ENCODE peak calls at places on chromosomes 2 and 18, in five cellular contexts. H is AG09319, W is Peyer's patch, V is AG10803, N is sigmoid colon. O is an unnamed sample.

GRCh38 chr18:2787225-2787624 is 59.6 kb upstream of the EMILIN2 start:
- DNase-seq in H (no peak), W (no peak), V (no peak), N (no peak), O (no peak)

GRCh38 chr2:71578665-71579371 is 125.5 kb downstream of the DYSF start:
- DNase-seq in H (peak; percentile 8), W (no peak), V (peak; percentile 59), N (peak; percentile 82), O (no peak)

GRCh38 chr2:17309741-17310339 is 208.4 kb downstream of the RAD51AP2 start:
- DNase-seq in H (peak; percentile 7), W (no peak), V (peak; percentile 42), N (no peak), O (no peak)

GRCh38 chr2:214542251-214542650 is 131.4 kb downstream of the VWC2L start:
- DNase-seq in H (no peak), W (no peak), V (no peak), N (no peak), O (no peak)

GRCh38 chr2:152618188-152618564 is 99.1 kb downstream of the PRPF40A start:
- DNase-seq in H (no peak), W (no peak), V (no peak), N (no peak), O (no peak)

GRCh38 chr2:129819855-129820254 is 159.6 kb upstream of the RAB6C start:
- DNase-seq in H (no peak), W (no peak), V (no peak), N (no peak), O (no peak)

GRCh38 chr18:56565596-56566355 is 72.6 kb downstream of the TXNL1 start:
- DNase-seq in H (peak; percentile 91), W (no peak), V (peak; percentile 99), N (no peak), O (peak; percentile 72)

GRCh38 chr2:228731517-228731916 is 539.6 kb downstream of the PID1 start:
- DNase-seq in H (peak; percentile 12), W (no peak), V (peak; percentile 91), N (peak; percentile 72), O (peak; percentile 8)

GRCh38 chr18:36706313-36706881 is 122.4 kb downstream of the TPGS2 start:
- DNase-seq in H (no peak), W (no peak), V (peak; percentile 76), N (no peak), O (no peak)

GRCh38 chr2:27322301-27322765 is 564 bp downstream of the MPV17 start:
- DNase-seq in H (no peak), W (peak; percentile 54), V (peak; percentile 17), N (no peak), O (no peak)

GRCh38 chr2:217943379-217944321 is 59.1 kb downstream of the TNS1 start:
- DNase-seq in H (no peak), W (peak; percentile 66), V (peak; percentile 62), N (peak; percentile 96), O (no peak)

GRCh38 chr2:123566291-123566946 is 458.7 kb upstream of the CNTNAP5 start:
- DNase-seq in H (no peak), W (no peak), V (no peak), N (no peak), O (no peak)

GRCh38 chr2:135663148-135663700 is 78.4 kb upstream of the UBXN4 start:
- DNase-seq in H (no peak), W (no peak), V (no peak), N (no peak), O (no peak)

GRCh38 chr2:121748202-121748601 is 7.2 kb upstream of the TSN start:
- DNase-seq in H (peak; percentile 10), W (no peak), V (peak; percentile 52), N (no peak), O (peak; percentile 10)

GRCh38 chr2:239087041-239087710 is 239.3 kb downstream of the TWIST2 start:
- DNase-seq in H (no peak), W (no peak), V (peak; percentile 3), N (no peak), O (no peak)

DNA sequence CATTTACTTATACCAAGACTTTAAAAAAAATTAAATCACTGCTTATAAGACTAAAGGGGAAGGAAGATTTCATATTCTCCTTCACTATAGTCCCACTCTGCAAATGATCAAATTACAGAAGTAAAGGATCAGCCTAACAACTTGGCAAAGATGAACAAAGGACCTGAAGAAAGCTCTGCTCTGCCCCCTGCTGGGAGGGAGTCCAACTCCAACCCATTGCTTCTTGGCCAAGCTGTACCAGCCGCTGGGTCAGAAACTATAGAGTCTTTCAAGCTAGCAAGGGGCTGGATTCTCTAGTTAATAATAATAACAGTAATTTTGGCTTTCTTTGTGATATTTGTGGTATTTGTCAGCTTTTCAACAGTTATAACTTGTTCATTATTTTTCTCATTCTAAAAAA is 927.0 kb upstream of the CRIM1 start:
- DNase-seq in H (no peak), W (no peak), V (no peak), N (no peak), O (no peak)
- TF ChIP-seq CTCF in H (no peak), W (peak; percentile 14), V (peak; percentile 4), N (no peak), O (peak; percentile 34)

GRCh38 chr18:7980136-7980535 is 413.0 kb downstream of the PTPRM start:
- DNase-seq in H (no peak), W (no peak), V (no peak), N (no peak), O (no peak)
- TF ChIP-seq CTCF in H (no peak), W (peak; percentile 10), V (no peak), N (no peak), O (peak; percentile 7)

GRCh38 chr2:28419003-28419704 is 26.5 kb downstream of the FOSL2 start:
- DNase-seq in H (no peak), W (no peak), V (no peak), N (no peak), O (no peak)
- TF ChIP-seq CTCF in H (no peak), W (peak; percentile 4), V (no peak), N (no peak), O (no peak)

GRCh38 chr2:13584020-13584419 is 867.3 kb downstream of the TRIB2 start:
- DNase-seq in H (no peak), W (no peak), V (no peak), N (no peak), O (no peak)

GRCh38 chr2:13578547-13578946 is 861.8 kb downstream of the TRIB2 start:
- DNase-seq in H (no peak), W (no peak), V (no peak), N (no peak), O (no peak)

GRCh38 chr2:13583609-13584008 is 866.9 kb downstream of the TRIB2 start:
- DNase-seq in H (no peak), W (no peak), V (no peak), N (no peak), O (no peak)

GRCh38 chr2:13585732-13586131 is 869.0 kb downstream of the TRIB2 start:
- DNase-seq in H (no peak), W (no peak), V (no peak), N (no peak), O (no peak)

DNA sequence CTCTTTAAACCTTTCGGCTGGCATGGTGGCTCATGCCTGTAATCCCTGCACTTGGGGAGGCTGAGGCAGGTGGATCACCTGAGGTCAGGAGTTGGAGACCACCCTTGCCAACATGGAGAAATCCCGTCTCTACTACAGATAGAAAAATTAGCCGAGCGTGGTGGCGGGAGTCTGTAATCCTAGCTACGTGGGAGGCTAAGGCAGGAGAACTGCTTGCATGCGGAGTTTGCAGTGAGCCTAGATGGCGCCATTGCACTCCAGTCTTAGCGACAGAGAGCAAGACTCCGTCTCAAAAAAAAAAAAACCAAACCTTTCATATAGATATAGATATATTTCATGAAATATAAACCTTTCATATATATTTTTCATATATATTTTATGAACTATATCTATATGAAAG is 864.7 kb downstream of the TRIB2 start:
- DNase-seq in H (no peak), W (no peak), V (no peak), N (no peak), O (no peak)
- TF ChIP-seq CTCF in H (no peak), W (no peak), V (no peak), N (no peak), O (no peak)

GRCh38 chr2:161486111-161486510 is 70.0 kb downstream of the TBR1 start:
- DNase-seq in H (no peak), W (no peak), V (no peak), N (no peak), O (no peak)
- TF ChIP-seq CTCF in H (no peak), W (no peak), V (no peak), N (no peak), O (no peak)

GRCh38 chr2:61793389-61793836 is 60.4 kb downstream of the FAM161A start:
- DNase-seq in H (peak; percentile 12), W (peak; percentile 66), V (peak; percentile 50), N (peak; percentile 67), O (peak; percentile 7)

GRCh38 chr2:61786876-61787275 is 67.0 kb downstream of the FAM161A start:
- DNase-seq in H (no peak), W (no peak), V (peak; percentile 23), N (no peak), O (no peak)

GRCh38 chr2:61792355-61792754 is 61.5 kb downstream of the FAM161A start:
- DNase-seq in H (no peak), W (no peak), V (no peak), N (no peak), O (no peak)

GRCh38 chr2:61787941-61788340 is 65.9 kb downstream of the FAM161A start:
- DNase-seq in H (no peak), W (no peak), V (no peak), N (no peak), O (no peak)

GRCh38 chr2:61789807-61790602 is 63.9 kb downstream of the FAM161A start:
- DNase-seq in H (no peak), W (no peak), V (no peak), N (no peak), O (no peak)
- TF ChIP-seq CTCF in H (no peak), W (no peak), V (no peak), N (no peak), O (no peak)

GRCh38 chr2:25276569-25277465 is 64.9 kb downstream of the DNMT3A start:
- DNase-seq in H (no peak), W (peak; percentile 62), V (no peak), N (peak; percentile 83), O (no peak)
- TF ChIP-seq CTCF in H (peak; percentile 24), W (peak; percentile 55), V (peak; percentile 21), N (peak; percentile 89), O (peak; percentile 32)

GRCh38 chr2:12051831-12052230 is 305.4 kb downstream of the LPIN1 start:
- DNase-seq in H (no peak), W (no peak), V (peak; percentile 52), N (no peak), O (peak; percentile 57)

GRCh38 chr2:12052771-12053170 is 306.3 kb downstream of the LPIN1 start:
- DNase-seq in H (no peak), W (no peak), V (no peak), N (no peak), O (no peak)

GRCh38 chr2:12047761-12048160 is 301.3 kb downstream of the LPIN1 start:
- DNase-seq in H (no peak), W (no peak), V (no peak), N (no peak), O (no peak)

GRCh38 chr2:12048551-12048950 is 302.1 kb downstream of the LPIN1 start:
- DNase-seq in H (no peak), W (no peak), V (no peak), N (no peak), O (no peak)

DNA sequence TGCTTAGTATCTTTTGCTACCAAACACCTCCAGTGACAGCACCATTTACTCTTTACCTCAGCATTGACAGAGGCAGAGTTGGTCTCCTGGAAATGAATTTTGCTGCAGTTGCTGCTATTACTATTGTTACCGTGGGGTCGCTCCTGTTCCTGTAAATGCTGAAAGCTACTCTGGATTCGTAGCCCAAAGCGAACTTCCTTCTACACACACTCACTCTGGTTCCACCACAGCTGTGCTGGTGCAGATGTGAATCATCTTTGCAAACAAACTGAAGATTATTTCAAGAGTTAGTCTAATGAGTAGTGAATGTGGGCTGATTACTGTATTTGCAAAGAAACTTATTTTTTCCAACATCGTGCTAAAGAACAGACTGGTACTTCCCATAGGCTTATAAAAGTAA is 303.9 kb downstream of the LPIN1 start:
- DNase-seq in H (peak; percentile 74), W (no peak), V (peak; percentile 83), N (no peak), O (peak; percentile 65)
- TF ChIP-seq CTCF in H (peak; percentile 47), W (no peak), V (peak; percentile 44), N (no peak), O (peak; percentile 33)

O was measured in AG04450.